ENCODE peak calls at places on chromosomes 3 and 15, in four cellular contexts. Q is heart right ventricle, Z is NCI-H146, A is fibroblast of mammary gland. R is an unnamed sample.

GRCh38 chr15:35728176-35728938 is 182.4 kb upstream of the DPH6 start:
- DNase-seq in Q (no peak), Z (no peak), A (no peak), R (no peak)

GRCh38 chr3:180229113-180229512 is 192.4 kb upstream of the PEX5L start:
- DNase-seq in Q (no peak), Z (no peak), A (no peak), R (no peak)

GRCh38 chr3:15512173-15512572 is 9.3 kb downstream of the COLQ start:
- DNase-seq in Q (peak), Z (peak), A (no peak), R (no peak)

GRCh38 chr15:64006642-64007041 is 39.6 kb downstream of the DAPK2 start:
- DNase-seq in Q (no peak), Z (no peak), A (no peak), R (no peak)

GRCh38 chr3:11370134-11370533 is 97.9 kb downstream of the ATG7 start:
- DNase-seq in Q (no peak), Z (no peak), A (no peak), R (no peak)

GRCh38 chr3:105513042-105513441 is 146.3 kb downstream of the ALCAM start:
- DNase-seq in Q (no peak), Z (no peak), A (peak), R (no peak)

GRCh38 chr15:47945869-47946666 is 174.7 kb upstream of the SLC24A5 start:
- DNase-seq in Q (no peak), Z (no peak), A (no peak), R (no peak)

GRCh38 chr3:11558918-11559815 is 84.5 kb downstream of the VGLL4 start:
- DNase-seq in Q (no peak), Z (no peak), A (no peak), R (no peak)

GRCh38 chr15:58453931-58454793 is 22.4 kb downstream of the LIPC start:
- DNase-seq in Q (no peak), Z (no peak), A (peak), R (no peak)